ENCODE peak calls at places on chromosome 15, in four cellular contexts. G, N, U and L are unnamed samples.

GRCh38 chr15:51841401-51842040 is 12.1 kb downstream of the TMOD3 start:
- DNase-seq in G (no peak), N (no peak), U (no peak), L (no peak)

GRCh38 chr15:67520976-67521769 is at the start of gene C15orf61:
- DNase-seq in G (peak), N (peak), U (peak), L (peak)

GRCh38 chr15:67047149-67047661 is 18.2 kb upstream of the SMAD3 start:
- DNase-seq in G (no peak), N (no peak), U (no peak), L (no peak)

GRCh38 chr15:36506733-36507356 is 72.6 kb upstream of the CDIN1 start:
- DNase-seq in G (peak), N (no peak), U (no peak), L (no peak)

GRCh38 chr15:72147416-72147815 is 29.2 kb downstream of the SENP8 start:
- DNase-seq in G (no peak), N (no peak), U (no peak), L (no peak)

GRCh38 chr15:84731774-84732173 is 15.8 kb upstream of the SEC11A start:
- DNase-seq in G (no peak), N (no peak), U (no peak), L (no peak)

GRCh38 chr15:50907866-50908208 is 646 bp upstream of the AP4E1 start:
- DNase-seq in G (peak), N (no peak), U (no peak), L (no peak)

GRCh38 chr15:101326462-101327146 is 31.6 kb upstream of the SNRPA1 start:
- DNase-seq in G (no peak), N (no peak), U (no peak), L (no peak)

GRCh38 chr15:79185199-79185598 is 94.6 kb upstream of the RASGRF1 start:
- DNase-seq in G (no peak), N (no peak), U (peak), L (peak)

GRCh38 chr15:46343527-46343926 is 708.7 kb downstream of the SQOR start:
- DNase-seq in G (no peak), N (no peak), U (no peak), L (no peak)

GRCh38 chr15:48806151-48806550 is 4.7 kb downstream of the CEP152 start:
- DNase-seq in G (no peak), N (no peak), U (no peak), L (no peak)

GRCh38 chr15:101003706-101004105 is 84.5 kb downstream of the LRRK1 start:
- DNase-seq in G (no peak), N (no peak), U (no peak), L (no peak)

GRCh38 chr15:35980719-35981118 is 434.8 kb upstream of the DPH6 start:
- DNase-seq in G (no peak), N (no peak), U (no peak), L (no peak)

GRCh38 chr15:80343610-80344009 is 60.6 kb upstream of the ARNT2 start:
- DNase-seq in G (no peak), N (no peak), U (no peak), L (no peak)

GRCh38 chr15:29097168-29097567 is 172.5 kb downstream of the NSMCE3 start:
- DNase-seq in G (no peak), N (no peak), U (no peak), L (no peak)

GRCh38 chr15:59532770-59533379 is 78.7 kb upstream of the GCNT3 start:
- DNase-seq in G (peak), N (no peak), U (peak), L (peak)

GRCh38 chr15:68674975-68675374 is 96.2 kb downstream of the CORO2B start:
- DNase-seq in G (no peak), N (peak), U (no peak), L (no peak)

GRCh38 chr15:65033659-65034269 is 4.3 kb upstream of the MTFMT start:
- DNase-seq in G (peak), N (no peak), U (peak), L (peak)

GRCh38 chr15:68272797-68273271 is 4.7 kb upstream of the FEM1B start:
- DNase-seq in G (no peak), N (no peak), U (no peak), L (no peak)

GRCh38 chr15:77107531-77108355 is 36.8 kb upstream of the TSPAN3 start:
- DNase-seq in G (peak), N (no peak), U (peak), L (peak)

GRCh38 chr15:70767668-70768067 is 4.3 kb upstream of the UACA start:
- DNase-seq in G (no peak), N (no peak), U (no peak), L (no peak)
- TF ChIP-seq TARDBP in G (no peak), N (no peak), U (no peak), L (no peak)

DNA sequence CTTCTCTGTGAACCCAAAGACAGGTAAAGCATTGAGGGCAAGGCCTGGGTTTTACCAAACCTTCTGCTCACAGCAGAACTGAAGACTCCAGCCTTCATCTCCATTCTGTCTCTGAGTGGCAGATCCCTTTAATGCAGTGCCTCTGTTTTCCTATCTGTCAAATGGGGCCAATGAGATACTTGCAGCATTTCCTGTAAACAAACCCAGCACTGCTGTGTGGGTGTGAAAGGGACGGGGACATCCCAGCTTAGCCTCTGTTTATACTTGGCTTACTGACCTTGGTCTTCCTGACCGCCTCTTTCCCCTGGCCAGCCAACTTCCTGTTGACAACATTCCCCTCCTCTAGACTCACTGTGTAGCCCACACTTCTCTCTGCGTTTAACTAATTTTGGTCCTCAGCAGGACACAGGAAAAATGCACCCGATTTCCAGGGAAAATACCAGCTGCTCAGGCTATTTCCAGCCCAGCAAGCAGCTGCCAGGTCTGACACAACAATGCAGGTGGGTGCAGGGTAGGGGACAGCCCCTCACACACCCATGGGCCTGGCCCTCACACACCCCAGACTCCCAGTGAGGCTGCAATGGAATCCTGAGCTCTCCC is 105.9 kb upstream of the HERC1 start:
- DNase-seq in G (peak), N (peak), U (no peak), L (no peak)
- TF ChIP-seq TARDBP in G (peak), N (no peak), U (no peak), L (no peak)

GRCh38 chr15:57198654-57199241 is 177.6 kb upstream of the CGNL1 start:
- DNase-seq in G (no peak), N (no peak), U (no peak), L (no peak)
- TF ChIP-seq TARDBP in G (no peak), N (no peak), U (no peak), L (no peak)

GRCh38 chr15:57950381-57950946 is 115.0 kb downstream of the ALDH1A2 start:
- DNase-seq in G (no peak), N (no peak), U (no peak), L (no peak)

GRCh38 chr15:57947282-57947681 is 118.2 kb downstream of the ALDH1A2 start:
- DNase-seq in G (no peak), N (no peak), U (no peak), L (no peak)

GRCh38 chr15:57949374-57949938 is 116.1 kb downstream of the ALDH1A2 start:
- DNase-seq in G (no peak), N (no peak), U (no peak), L (no peak)

GRCh38 chr15:57947781-57948180 is 117.7 kb downstream of the ALDH1A2 start:
- DNase-seq in G (no peak), N (no peak), U (no peak), L (no peak)

GRCh38 chr15:57948554-57949289 is 116.8 kb downstream of the ALDH1A2 start:
- DNase-seq in G (no peak), N (no peak), U (no peak), L (no peak)
- TF ChIP-seq TARDBP in G (no peak), N (no peak), U (no peak), L (no peak)

DNA sequence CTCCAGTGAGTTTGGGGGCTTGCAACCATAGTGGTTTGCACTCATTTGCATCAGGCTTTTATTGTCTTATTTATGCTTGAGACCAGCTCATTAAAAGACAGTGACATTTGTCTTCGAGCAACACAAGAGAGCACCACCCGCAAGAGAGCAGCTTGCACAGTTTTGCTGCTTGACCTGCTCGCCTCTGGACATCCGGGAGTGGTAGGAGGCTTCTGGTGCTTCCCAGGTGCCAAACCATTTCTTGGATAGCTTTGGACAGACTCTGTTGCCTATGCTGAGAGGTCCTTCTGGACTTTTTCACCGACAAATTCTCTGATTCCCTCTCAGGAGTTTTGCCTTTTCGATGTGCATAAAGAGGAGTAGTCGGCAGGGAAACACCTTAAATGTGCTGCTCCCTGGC is 294.5 kb downstream of the MEX3B start:
- DNase-seq in G (no peak), N (no peak), U (no peak), L (no peak)
- TF ChIP-seq TARDBP in G (no peak), N (no peak), U (no peak), L (no peak)

GRCh38 chr15:88896339-88897033 is 1.1 kb upstream of the HAPLN3 start:
- DNase-seq in G (no peak), N (no peak), U (no peak), L (no peak)

GRCh38 chr15:88897456-88898194 is 2.3 kb upstream of the HAPLN3 start:
- DNase-seq in G (peak), N (no peak), U (peak), L (peak)

GRCh38 chr15:88894348-88894818 is 961 bp downstream of the HAPLN3 start:
- DNase-seq in G (peak), N (no peak), U (peak), L (peak)

GRCh38 chr15:88897142-88897455 is 1.8 kb upstream of the HAPLN3 start:
- DNase-seq in G (no peak), N (no peak), U (no peak), L (no peak)

GRCh38 chr15:88894819-88895767 is at the start of gene HAPLN3:
- DNase-seq in G (no peak), N (no peak), U (no peak), L (peak)
- TF ChIP-seq TARDBP in G (no peak), N (no peak), U (no peak), L (no peak)

DNA sequence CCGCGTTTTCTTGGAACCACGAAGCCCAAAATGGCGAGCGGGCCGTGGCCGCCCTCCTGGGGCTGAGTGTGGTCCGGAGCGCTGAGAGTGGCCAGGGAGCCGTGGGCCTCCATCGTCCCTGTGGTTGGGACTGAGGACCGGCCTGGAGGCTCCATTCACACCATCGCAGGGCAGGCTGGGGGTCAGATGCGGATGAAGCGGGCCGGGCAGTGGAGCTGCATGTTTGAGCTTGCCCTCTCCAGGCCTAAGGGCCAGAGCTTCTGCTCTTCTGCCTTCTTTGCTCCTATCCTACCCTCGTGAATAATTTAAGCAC is 44.8 kb upstream of the POLG start:
- DNase-seq in G (no peak), N (no peak), U (no peak), L (no peak)
- TF ChIP-seq TARDBP in G (no peak), N (no peak), U (no peak), L (no peak)